ENCODE peak calls at places on chromosomes 11 and 22, in four cellular contexts. F, P, N and V are unnamed samples. For H3K4me1, the result is how much of the 10 kb centered on the place peaks cover.

GRCh38 chr11:127003260-127003981 is 2.9 kb upstream of the KIRREL3 start:
- DNase-seq in F (peak), P (no peak), N (no peak), V (no peak)

GRCh38 chr11:78575478-78575877 is 814 bp upstream of the NARS2 start:
- DNase-seq in F (no peak), P (no peak), N (no peak), V (no peak)

GRCh38 chr11:7573193-7573557 is 59.4 kb downstream of the PPFIBP2 start:
- DNase-seq in F (no peak), P (no peak), N (no peak), V (no peak)

GRCh38 chr11:64343740-64344133 is 3.7 kb downstream of the CCDC88B start:
- DNase-seq in F (no peak), P (no peak), N (peak), V (no peak)

GRCh38 chr11:73178681-73179080 is 36.6 kb upstream of the FCHSD2 start:
- DNase-seq in F (no peak), P (no peak), N (no peak), V (peak)

GRCh38 chr22:37254206-37254866 is 10.3 kb upstream of the RAC2 start:
- DNase-seq in F (no peak), P (no peak), N (no peak), V (peak)

GRCh38 chr11:90134420-90135003 is at the start of gene NAALAD2:
- DNase-seq in F (peak), P (no peak), N (no peak), V (peak)

GRCh38 chr11:11998091-11998781 is 10.2 kb downstream of the DKK3 start:
- DNase-seq in F (no peak), P (no peak), N (no peak), V (no peak)

GRCh38 chr11:116656011-116656410 is 116.8 kb downstream of the BUD13 start:
- DNase-seq in F (no peak), P (no peak), N (no peak), V (no peak)

GRCh38 chr11:132423266-132423665 is 1052.9 kb downstream of the NTM start:
- DNase-seq in F (no peak), P (no peak), N (no peak), V (no peak)

GRCh38 chr11:126790550-126790981 is 210.0 kb downstream of the KIRREL3 start:
- DNase-seq in F (no peak), P (no peak), N (no peak), V (no peak)

GRCh38 chr11:60912851-60913550 is 957 bp upstream of the TMEM109 start:
- DNase-seq in F (no peak), P (no peak), N (no peak), V (peak)

GRCh38 chr22:49845666-49846459 is 7.8 kb upstream of the ZBED4 start:
- DNase-seq in F (no peak), P (no peak), N (no peak), V (no peak)

GRCh38 chr11:13169709-13170108 is 107.9 kb upstream of the BMAL1 start:
- DNase-seq in F (no peak), P (no peak), N (no peak), V (no peak)

GRCh38 chr11:112588252-112588668 is 327.6 kb upstream of the PLET1 start:
- DNase-seq in F (peak), P (no peak), N (peak), V (peak)

GRCh38 chr11:19079643-19080440 is 19.3 kb upstream of the MRGPRX2 start:
- DNase-seq in F (no peak), P (no peak), N (no peak), V (no peak)

GRCh38 chr11:86740628-86741488 is 59.5 kb upstream of the PRSS23 start:
- DNase-seq in F (peak), P (no peak), N (no peak), V (no peak)

GRCh38 chr11:8265681-8266241 is 2.1 kb upstream of the LMO1 start:
- DNase-seq in F (no peak), P (no peak), N (no peak), V (peak)

GRCh38 chr11:5004429-5005274 is 10.0 kb downstream of the OR51L1 start:
- DNase-seq in F (peak), P (no peak), N (peak), V (no peak)

GRCh38 chr22:30928401-30928800 is 40.2 kb downstream of the MORC2 start:
- DNase-seq in F (no peak), P (no peak), N (no peak), V (no peak)

GRCh38 chr11:62926669-62927455 is 5.7 kb upstream of the CHRM1 start:
- DNase-seq in F (no peak), P (no peak), N (no peak), V (no peak)

GRCh38 chr22:37491559-37492427 is 5.6 kb upstream of the MFNG start:
- DNase-seq in F (no peak), P (no peak), N (no peak), V (no peak)

GRCh38 chr11:75293903-75294302 is 53.3 kb downstream of the TPBGL start:
- DNase-seq in F (no peak), P (no peak), N (no peak), V (no peak)

GRCh38 chr22:31343235-31344191 is 2.6 kb downstream of the PATZ1 start:
- DNase-seq in F (peak), P (no peak), N (no peak), V (no peak)

GRCh38 chr11:69950120-69950519 is 128.0 kb upstream of the ANO1 start:
- DNase-seq in F (no peak), P (no peak), N (peak), V (peak)

GRCh38 chr11:95599959-95600586 is 189.5 kb downstream of the FAM76B start:
- DNase-seq in F (no peak), P (no peak), N (no peak), V (no peak)

GRCh38 chr11:100403817-100404216 is 283.3 kb upstream of the ARHGAP42 start:
- DNase-seq in F (peak), P (no peak), N (no peak), V (no peak)

GRCh38 chr11:91755951-91756707 is 468.5 kb upstream of the FAT3 start:
- DNase-seq in F (no peak), P (no peak), N (peak), V (no peak)

GRCh38 chr11:74683941-74684481 is 47.2 kb downstream of the CHRDL2 start:
- DNase-seq in F (no peak), P (no peak), N (no peak), V (peak)

GRCh38 chr22:20021196-20022181 is 579 bp downstream of the TANGO2 start:
- DNase-seq in F (no peak), P (no peak), N (peak), V (peak)

GRCh38 chr11:61627831-61628753 is 47.2 kb upstream of the SYT7 start:
- DNase-seq in F (peak), P (no peak), N (peak), V (peak)

GRCh38 chr11:8267831-8268529 is 4.3 kb upstream of the LMO1 start:
- DNase-seq in F (no peak), P (no peak), N (no peak), V (peak)

GRCh38 chr22:28581020-28581419 is 98.6 kb downstream of the TTC28 start:
- DNase-seq in F (no peak), P (no peak), N (no peak), V (no peak)

GRCh38 chr22:36546092-36546804 is 17.3 kb upstream of the EIF3D start:
- DNase-seq in F (peak), P (no peak), N (peak), V (peak)

GRCh38 chr11:112451250-112451649 is 190.6 kb upstream of the PLET1 start:
- DNase-seq in F (no peak), P (no peak), N (no peak), V (no peak)

GRCh38 chr22:22023581-22024137 is 41.1 kb upstream of the TOP3B start:
- DNase-seq in F (no peak), P (no peak), N (no peak), V (no peak)

GRCh38 chr22:44412136-44412731 is 85.8 kb downstream of the RTL6 start:
- DNase-seq in F (no peak), P (no peak), N (no peak), V (peak)

GRCh38 chr11:118633319-118633690 is 25.9 kb downstream of the PHLDB1 start:
- DNase-seq in F (no peak), P (no peak), N (no peak), V (no peak)
- H3K27ac ChIP-seq in F (no peak), P (no peak), N (no peak), V (no peak)

GRCh38 chr11:45259607-45260006 is 26.5 kb downstream of the SYT13 start:
- DNase-seq in F (no peak), P (no peak), N (no peak), V (no peak)
- H3K4me1 ChIP-seq in F (under half), P (under half), N (under half), V (under half)

GRCh38 chr11:68325183-68325893 is 12.9 kb downstream of the LRP5 start:
- DNase-seq in F (no peak), P (no peak), N (no peak), V (no peak)
- H3K27ac ChIP-seq in F (no peak), P (no peak), N (peak), V (no peak)

DNA sequence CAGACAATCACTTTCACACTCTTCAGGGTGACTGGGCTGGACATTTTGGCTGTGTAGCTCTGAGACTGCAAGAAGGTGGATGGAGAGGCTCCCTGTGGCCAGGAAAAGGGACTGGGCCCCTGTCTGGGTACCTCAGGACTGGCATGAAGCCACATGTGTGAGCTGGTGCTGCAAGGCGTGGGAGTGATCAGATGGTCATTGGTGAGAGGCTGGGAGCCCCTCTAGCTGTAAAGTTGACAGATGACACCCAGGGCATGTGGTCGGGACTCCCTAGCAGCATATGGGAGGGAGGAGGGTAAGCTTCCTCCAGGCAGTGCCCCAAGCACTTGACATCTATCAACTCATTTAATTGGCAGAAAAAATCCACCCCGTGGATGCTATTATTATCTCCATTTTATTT is 18.9 kb upstream of the CABP2 start:
- DNase-seq in F (no peak), P (no peak), N (no peak), V (no peak)
- H3K4me1 ChIP-seq in F (under half), P (under half), N (under half), V (under half)

GRCh38 chr11:27926469-27926868 is 181.5 kb downstream of the KIF18A start:
- DNase-seq in F (no peak), P (no peak), N (no peak), V (no peak)
- H3K27ac ChIP-seq in F (no peak), P (no peak), N (no peak), V (no peak)

DNA sequence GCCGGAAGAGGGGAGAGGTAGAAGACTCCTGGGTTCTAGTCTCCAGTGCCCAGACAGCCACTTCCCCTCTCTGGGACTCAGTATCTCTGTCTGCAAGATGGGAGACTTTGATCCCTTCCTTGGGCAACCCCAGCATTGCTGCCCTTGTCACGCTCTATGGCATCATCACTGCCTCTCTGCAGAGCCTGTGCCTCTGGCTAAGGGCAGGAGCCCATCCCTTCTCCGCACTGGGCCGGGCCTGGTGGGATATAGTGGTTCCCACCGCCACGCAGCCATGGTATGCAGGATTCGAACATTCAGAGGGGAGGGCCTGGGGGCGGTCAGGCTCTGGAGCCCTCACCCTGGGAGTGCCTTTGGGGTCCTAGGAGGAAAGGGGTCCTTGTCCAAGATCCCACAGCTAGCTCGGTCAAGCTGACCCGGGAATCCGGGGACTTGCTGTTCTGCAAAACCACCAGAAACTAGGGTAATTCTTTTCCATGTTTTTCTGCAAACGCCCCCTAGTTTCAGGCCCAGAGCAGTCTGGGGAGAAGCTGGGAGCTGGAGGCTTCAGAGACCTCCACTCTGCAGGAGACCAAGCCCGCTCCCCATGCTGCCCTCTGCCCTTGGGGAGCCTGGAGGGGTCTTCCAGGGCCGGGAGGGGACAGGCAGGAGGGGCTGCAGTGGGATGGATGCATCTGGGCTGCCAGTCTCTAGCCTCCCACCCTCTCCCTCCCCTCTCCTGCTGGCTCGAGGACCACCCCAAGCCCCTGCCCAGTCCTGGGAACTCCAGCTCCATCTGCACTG is 24.4 kb upstream of the CBX7 start:
- DNase-seq in F (no peak), P (no peak), N (no peak), V (no peak)
- H3K4me1 ChIP-seq in F (half or more), P (under half), N (under half), V (under half)

GRCh38 chr22:41560095-41560487 is 719 bp upstream of the CSDC2 start:
- DNase-seq in F (no peak), P (no peak), N (no peak), V (no peak)
- H3K27ac ChIP-seq in F (no peak), P (no peak), N (no peak), V (peak)